ENCODE peak calls at places on chromosome 9, in eight cellular contexts. B is A549, I is PC-9, D is sigmoid colon, H is Panc1, T is PC-3, X is colonic mucosa, A is endodermal cell. O is an unnamed sample.
A peak's percentile ranks its signal among the peaks of the same experiment; 100 is the strongest.

GRCh38 chr9:101029300-101030021 is 934 bp downstream of the PLPPR1 start:
- DNase-seq in I (no peak), H (no peak), T (no peak), B (no peak), D (no peak), X (no peak), A (peak; percentile 56), O (no peak)

GRCh38 chr9:98081477-98082219 is 25.1 kb downstream of the NANS start:
- DNase-seq in I (peak; percentile 79), X (peak; percentile 57), D (no peak), B (peak; percentile 40), H (no peak), A (no peak), T (peak; percentile 26), O (no peak)

GRCh38 chr9:2228132-2228531 is 213.0 kb downstream of the SMARCA2 start:
- DNase-seq in D (no peak), X (peak; percentile 43), H (no peak), A (peak; percentile 82), I (no peak), T (no peak), B (no peak), O (no peak)

GRCh38 chr9:136820947-136821332 is 13.2 kb downstream of the RABL6 start:
- DNase-seq in T (no peak), D (no peak), A (peak; percentile 71), B (no peak), X (no peak), I (no peak), H (no peak), O (no peak)

GRCh38 chr9:83620841-83621636 is 1.9 kb upstream of the IDNK start:
- DNase-seq in A (peak; percentile 86), D (no peak), H (peak; percentile 33), T (peak; percentile 64), X (peak; percentile 64), I (peak; percentile 33), B (peak; percentile 63), O (no peak)

GRCh38 chr9:101586651-101587050 is 8.1 kb downstream of the PPP3R2 start:
- DNase-seq in B (no peak), D (no peak), X (no peak), T (no peak), H (no peak), I (no peak), A (no peak), O (no peak)

GRCh38 chr9:136995772-136996308 is 528 bp downstream of the CLIC3 start:
- DNase-seq in X (no peak), A (no peak), B (no peak), D (no peak), T (no peak), H (no peak), I (peak; percentile 45), O (no peak)

GRCh38 chr9:89356782-89357181 is 38.5 kb downstream of the SECISBP2 start:
- DNase-seq in X (no peak), T (no peak), I (no peak), D (no peak), B (no peak), H (no peak), A (no peak), O (no peak)

GRCh38 chr9:89716559-89716958 is 111.7 kb downstream of the GADD45G start:
- DNase-seq in I (no peak), X (no peak), B (no peak), T (no peak), A (no peak), H (no peak), D (no peak), O (no peak)

GRCh38 chr9:27425827-27426716 is 98.0 kb upstream of the IFNK start:
- DNase-seq in A (peak; percentile 66), H (no peak), T (peak; percentile 72), I (no peak), D (no peak), X (no peak), B (no peak), O (no peak)

GRCh38 chr9:18343799-18344198 is 130.2 kb upstream of the ADAMTSL1 start:
- DNase-seq in I (no peak), B (no peak), D (no peak), T (no peak), A (no peak), H (no peak), X (no peak), O (no peak)

GRCh38 chr9:90919883-90920282 is 118.3 kb downstream of the SYK start:
- DNase-seq in I (no peak), H (no peak), X (no peak), T (no peak), B (no peak), A (no peak), D (no peak), O (no peak)

GRCh38 chr9:99459923-99460322 is 237.8 kb downstream of the SEC61B start:
- DNase-seq in H (no peak), D (no peak), I (no peak), B (no peak), A (no peak), T (no peak), X (no peak), O (no peak)

GRCh38 chr9:34650816-34651215 is 1.2 kb upstream of the IL11RA start:
- DNase-seq in D (no peak), H (no peak), I (no peak), A (no peak), T (no peak), X (no peak), B (no peak), O (no peak)

GRCh38 chr9:113428062-113428600 is 17.6 kb downstream of the C9orf43 start:
- DNase-seq in T (no peak), B (no peak), D (no peak), A (no peak), H (no peak), I (no peak), X (no peak), O (no peak)

GRCh38 chr9:138102246-138103051 is 224.9 kb downstream of the CACNA1B start:
- DNase-seq in B (no peak), H (no peak), T (no peak), A (peak; percentile 30), D (peak; percentile 57), X (peak; percentile 10), I (no peak), O (no peak)

GRCh38 chr9:14158911-14159310 is 155.0 kb downstream of the NFIB start:
- DNase-seq in I (no peak), A (no peak), X (no peak), B (no peak), D (no peak), T (peak; percentile 67), H (no peak), O (no peak)

GRCh38 chr9:110440796-110441195 is 103.1 kb upstream of the TXNDC8 start:
- DNase-seq in B (no peak), T (no peak), D (no peak), I (no peak), X (no peak), H (no peak), A (no peak), O (no peak)

GRCh38 chr9:78397045-78397843 is 100.3 kb downstream of the PSAT1 start:
- DNase-seq in H (no peak), X (no peak), D (no peak), B (no peak), I (no peak), T (no peak), A (peak; percentile 49), O (no peak)
- H3K4me1 ChIP-seq in H (no peaks in the 10 kb centered on the region), X (no peaks in the 10 kb centered on the region), D (no peaks in the 10 kb centered on the region), B (no peaks in the 10 kb centered on the region), I (no peaks in the 10 kb centered on the region), T (no peaks in the 10 kb centered on the region), A (no peaks in the 10 kb centered on the region), O (no peaks in the 10 kb centered on the region)

GRCh38 chr9:94031380-94031779 is 52.9 kb upstream of the PTPDC1 start:
- DNase-seq in B (no peak), I (no peak), T (no peak), D (no peak), A (no peak), X (no peak), H (no peak), O (no peak)
- H3K27ac ChIP-seq in B (peak overlapping the region; percentile 84), I (no peak overlapping the region), T (no peak overlapping the region), D (peak overlapping the region; percentile 84), A (no peak overlapping the region), X (no peak overlapping the region), H (peak overlapping the region; percentile 91), O (no peak overlapping the region)

GRCh38 chr9:95139121-95139520 is 178.4 kb downstream of the FANCC start:
- DNase-seq in H (no peak), B (no peak), A (no peak), T (no peak), X (no peak), I (no peak), D (peak; percentile 58), O (no peak)

GRCh38 chr9:95135756-95136155 is 181.8 kb downstream of the FANCC start:
- DNase-seq in T (no peak), D (no peak), B (no peak), A (no peak), I (no peak), H (no peak), X (no peak), O (no peak)

GRCh38 chr9:95140821-95141220 is 176.7 kb downstream of the FANCC start:
- DNase-seq in H (no peak), B (no peak), T (no peak), A (no peak), X (no peak), I (no peak), D (peak; percentile 29), O (no peak)

GRCh38 chr9:95137587-95138145 is 179.8 kb downstream of the FANCC start:
- DNase-seq in H (no peak), T (no peak), A (no peak), D (peak; percentile 80), I (no peak), B (no peak), X (no peak), O (no peak)

GRCh38 chr9:95138474-95138873 is 179.0 kb downstream of the FANCC start:
- DNase-seq in D (no peak), X (no peak), H (no peak), T (peak; percentile 67), B (no peak), A (peak; percentile 80), I (no peak), O (no peak)
- TF ChIP-seq CTCF in D (no peak), X (no peak), H (no peak), T (no peak), B (no peak), A (peak; percentile 51), I (no peak), O (no peak)

DNA sequence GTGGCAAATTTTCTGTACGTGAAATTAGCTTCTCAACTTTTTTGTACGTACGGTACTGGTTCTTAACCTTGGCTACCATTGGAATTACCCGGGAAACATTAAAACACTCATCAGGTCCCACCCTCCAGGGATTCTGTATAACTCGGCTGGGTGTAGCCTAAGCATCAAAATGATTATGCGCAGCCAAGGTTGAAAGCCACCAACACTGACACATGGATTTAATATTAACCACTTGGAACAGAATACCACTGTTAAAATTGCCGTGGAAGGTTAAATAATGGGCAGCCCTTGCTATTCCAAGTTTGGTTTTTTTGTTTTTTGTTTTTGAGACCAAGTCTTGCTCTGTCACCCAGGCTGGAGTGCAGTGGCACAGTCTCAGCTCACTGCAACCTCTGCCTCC is 17.5 kb downstream of the DNAJA1 start:
- DNase-seq in I (no peak), D (no peak), T (no peak), X (no peak), B (no peak), H (no peak), A (no peak), O (no peak)
- H3K4me1 ChIP-seq in I (peaks cover 3% of the 10 kb centered on the region), D (peaks cover 13% of the 10 kb centered on the region), T (peaks cover 15% of the 10 kb centered on the region), X (no peaks in the 10 kb centered on the region), B (peaks cover 31% of the 10 kb centered on the region), H (peaks cover 23% of the 10 kb centered on the region), A (no peaks in the 10 kb centered on the region), O (peaks cover 10% of the 10 kb centered on the region)

GRCh38 chr9:22863106-22863505 is 416.5 kb downstream of the DMRTA1 start:
- DNase-seq in X (no peak), B (no peak), H (no peak), D (no peak), A (no peak), T (no peak), I (no peak), O (no peak)

GRCh38 chr9:22863736-22864135 is 417.1 kb downstream of the DMRTA1 start:
- DNase-seq in X (no peak), B (no peak), A (peak; percentile 46), D (no peak), I (no peak), H (no peak), T (no peak), O (no peak)
- H3K27ac ChIP-seq in X (no peak overlapping the region), B (no peak overlapping the region), A (no peak overlapping the region), D (no peak overlapping the region), I (no peak overlapping the region), H (no peak overlapping the region), T (no peak overlapping the region), O (no peak overlapping the region)